ENCODE peak calls at places on chromosome 17, in eight cellular contexts. R is AG09309, N is Caki2, S is ACHN, P is HL-60, I is esophagus squamous epithelium, M is HCT116, L is ascending aorta. H is an unnamed sample.
A peak's percentile ranks its signal among the peaks of the same experiment; 100 is the strongest.

GRCh38 chr17:57662021-57662420 is 83.1 kb downstream of the CCDC182 start:
- DNase-seq in I (no peak), R (no peak), S (no peak), L (no peak), P (no peak), M (no peak), N (no peak), H (no peak)

GRCh38 chr17:60391419-60392041 is 403 bp downstream of the USP32 start:
- DNase-seq in L (no peak), I (no peak), S (no peak), R (no peak), M (no peak), P (no peak), N (no peak), H (no peak)

GRCh38 chr17:73630531-73630930 is 13.7 kb downstream of the SDK2 start:
- DNase-seq in M (no peak), N (no peak), S (no peak), I (no peak), P (no peak), L (no peak), R (no peak), H (no peak)

GRCh38 chr17:76805319-76805718 is 62.9 kb upstream of the MGAT5B start:
- DNase-seq in N (peak; percentile 11), R (peak; percentile 13), M (no peak), L (no peak), I (no peak), S (no peak), P (no peak), H (no peak)

GRCh38 chr17:3845361-3845753 is 689 bp downstream of the NCBP3 start:
- DNase-seq in S (peak; percentile 11), I (no peak), L (no peak), N (peak; percentile 32), R (no peak), P (no peak), M (no peak), H (no peak)

GRCh38 chr17:55172612-55173011 is 92.1 kb upstream of the HLF start:
- DNase-seq in I (no peak), N (no peak), L (no peak), S (no peak), R (no peak), M (no peak), P (no peak), H (no peak)

GRCh38 chr17:19343671-19344151 is 18.8 kb downstream of the B9D1 start:
- DNase-seq in L (no peak), S (no peak), R (no peak), N (no peak), I (no peak), P (no peak), M (no peak), H (peak; percentile 69)

GRCh38 chr17:6548034-6548433 is 8.3 kb downstream of the PITPNM3 start:
- DNase-seq in I (no peak), R (no peak), L (no peak), P (no peak), S (no peak), M (no peak), N (no peak), H (no peak)

GRCh38 chr17:35376245-35376644 is 2.8 kb upstream of the SLFN11 start:
- DNase-seq in M (no peak), N (no peak), I (no peak), R (no peak), P (peak; percentile 40), S (peak; percentile 35), L (no peak), H (no peak)

GRCh38 chr17:68777856-68778694 is 176.9 kb upstream of the FAM20A start:
- DNase-seq in M (no peak), S (no peak), N (no peak), R (no peak), I (no peak), L (no peak), P (no peak), H (no peak)

GRCh38 chr17:41382396-41382795 is 290 bp upstream of the KRT34 start:
- DNase-seq in R (peak; percentile 76), S (no peak), M (no peak), P (no peak), I (no peak), L (no peak), N (no peak), H (no peak)

GRCh38 chr17:36867716-36868115 is 69.6 kb upstream of the LHX1 start:
- DNase-seq in N (no peak), P (no peak), R (no peak), I (no peak), L (no peak), S (no peak), M (no peak), H (no peak)

GRCh38 chr17:78952706-78953105 is 27.0 kb downstream of the LGALS3BP start:
- DNase-seq in L (no peak), P (no peak), M (no peak), R (no peak), N (no peak), S (no peak), I (no peak), H (no peak)

GRCh38 chr17:77125432-77125901 is 15.3 kb upstream of the SEC14L1 start:
- DNase-seq in L (no peak), S (peak; percentile 96), I (no peak), M (peak; percentile 91), P (no peak), R (peak; percentile 61), N (peak; percentile 96), H (no peak)

GRCh38 chr17:17694229-17695081 is 13.2 kb downstream of the RAI1 start:
- DNase-seq in P (peak; percentile 42), S (peak; percentile 71), N (peak; percentile 73), R (no peak), L (peak; percentile 88), I (no peak), M (no peak), H (peak; percentile 72)

GRCh38 chr17:14616508-14616907 is 315.6 kb downstream of the HS3ST3B1 start:
- DNase-seq in P (no peak), I (no peak), R (peak; percentile 57), L (no peak), N (no peak), M (no peak), S (no peak), H (no peak)